ENCODE peak calls at places on chromosomes 13 and 19, in ten cellular contexts. H, W, F, G, L, V, C, Q, D and N are unnamed samples. For H3K9me3, the result is how much of the 10 kb centered on the place peaks cover.

GRCh38 chr13:109400192-109400591 is 386.2 kb downstream of the IRS2 start:
- DNase-seq in H (no peak), W (peak), F (no peak), G (no peak), L (no peak), V (no peak), C (no peak), Q (peak), D (no peak), N (no peak)

GRCh38 chr13:69243366-69243765 is 864.3 kb upstream of the ATXN8OS start:
- DNase-seq in H (no peak), W (no peak), F (no peak), G (no peak), L (no peak), V (no peak), C (no peak), Q (no peak), D (no peak), N (peak)

GRCh38 chr19:46115396-46116109 is 8.9 kb downstream of the IGFL3 start:
- DNase-seq in H (no peak), W (no peak), F (peak), G (no peak), L (no peak), V (no peak), C (peak), Q (no peak), D (no peak), N (peak)

GRCh38 chr13:110746443-110746842 is 32.9 kb downstream of the ING1 start:
- DNase-seq in H (no peak), W (no peak), F (no peak), G (no peak), L (no peak), V (no peak), C (no peak), Q (no peak), D (no peak), N (no peak)

GRCh38 chr13:74771964-74772363 is 637.8 kb upstream of the KLF12 start:
- DNase-seq in H (no peak), W (no peak), F (no peak), G (no peak), L (no peak), V (no peak), C (no peak), Q (no peak), D (no peak), N (no peak)

GRCh38 chr19:46813570-46814358 is 25.4 kb upstream of the SLC1A5 start:
- DNase-seq in H (peak), W (no peak), F (peak), G (no peak), L (peak), V (no peak), C (peak), Q (peak), D (no peak), N (no peak)

GRCh38 chr19:289651-290538 is 1.3 kb downstream of the PLPP2 start:
- DNase-seq in H (no peak), W (peak), F (peak), G (no peak), L (no peak), V (no peak), C (peak), Q (no peak), D (peak), N (no peak)

GRCh38 chr19:35266904-35267817 is 1.6 kb upstream of the USF2 start:
- DNase-seq in H (peak), W (peak), F (peak), G (peak), L (peak), V (no peak), C (peak), Q (peak), D (peak), N (peak)

GRCh38 chr19:6357995-6358394 is 3.3 kb upstream of the CLPP start:
- DNase-seq in H (no peak), W (no peak), F (no peak), G (no peak), L (no peak), V (peak), C (no peak), Q (no peak), D (no peak), N (peak)

GRCh38 chr13:44306401-44307192 is 67.0 kb upstream of the SERP2 start:
- DNase-seq in H (peak), W (peak), F (peak), G (peak), L (peak), V (no peak), C (no peak), Q (no peak), D (peak), N (peak)

GRCh38 chr19:18749362-18750231 is 41.5 kb downstream of the COMP start:
- DNase-seq in H (no peak), W (no peak), F (no peak), G (no peak), L (no peak), V (no peak), C (no peak), Q (no peak), D (no peak), N (no peak)

GRCh38 chr19:38848299-38849146 is 1.3 kb downstream of the HNRNPL start:
- DNase-seq in H (no peak), W (peak), F (no peak), G (no peak), L (no peak), V (no peak), C (no peak), Q (no peak), D (no peak), N (peak)

GRCh38 chr13:18961383-18962117 is 220.1 kb downstream of the TUBA3C start:
- DNase-seq in H (no peak), W (no peak), F (no peak), G (no peak), L (no peak), V (no peak), C (no peak), Q (no peak), D (no peak), N (no peak)
- H3K9me3 ChIP-seq in H (under half), W (under half), F (under half), G (under half), L (under half), V (under half), C (under half), Q (under half), D (under half), N (under half)

GRCh38 chr19:54535601-54536000 is 33.0 kb downstream of the LAIR2 start:
- DNase-seq in H (no peak), W (no peak), F (no peak), G (no peak), L (no peak), V (no peak), C (no peak), Q (no peak), D (no peak), N (no peak)

GRCh38 chr19:54534156-54534555 is 31.5 kb downstream of the LAIR2 start:
- DNase-seq in H (no peak), W (no peak), F (no peak), G (no peak), L (no peak), V (no peak), C (no peak), Q (no peak), D (no peak), N (no peak)

GRCh38 chr19:54532528-54532927 is 29.9 kb downstream of the LAIR2 start:
- DNase-seq in H (no peak), W (no peak), F (no peak), G (no peak), L (no peak), V (no peak), C (no peak), Q (no peak), D (no peak), N (no peak)

GRCh38 chr19:54530866-54531265 is 28.2 kb downstream of the LAIR2 start:
- DNase-seq in H (no peak), W (no peak), F (no peak), G (no peak), L (no peak), V (no peak), C (no peak), Q (no peak), D (no peak), N (no peak)

DNA sequence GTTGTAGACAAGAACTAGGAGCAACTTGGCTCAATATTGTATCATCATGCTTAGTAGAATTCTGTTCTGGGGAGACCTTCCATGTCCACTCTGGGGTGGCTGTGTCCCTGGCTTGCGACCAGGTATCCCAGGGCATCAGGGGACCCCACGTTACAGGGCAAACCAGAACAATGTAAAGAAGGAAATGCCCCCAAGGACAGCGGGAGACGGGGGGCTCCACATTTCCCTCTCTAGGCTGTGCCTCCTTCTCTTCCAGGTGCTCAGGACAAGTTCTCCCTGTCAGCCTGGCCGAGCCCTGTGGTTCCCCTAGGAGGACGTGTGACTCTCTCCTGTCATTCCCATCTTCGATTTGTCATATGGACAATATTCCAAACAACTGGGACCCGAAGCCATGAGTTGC is 30.8 kb downstream of the LAIR2 start:
- DNase-seq in H (no peak), W (no peak), F (no peak), G (no peak), L (no peak), V (no peak), C (no peak), Q (no peak), D (no peak), N (no peak)
- H3K9me3 ChIP-seq in H (under half), W (under half), F (under half), G (under half), L (under half), V (under half), C (under half), Q (under half), D (under half), N (under half)

GRCh38 chr19:37098570-37098969 is 20.3 kb downstream of the ZNF420 start:
- DNase-seq in H (no peak), W (no peak), F (no peak), G (no peak), L (no peak), V (no peak), C (no peak), Q (no peak), D (no peak), N (no peak)
- H3K9me3 ChIP-seq in H (half or more), W (under half), F (under half), G (under half), L (under half), V (half or more), C (under half), Q (under half), D (under half), N (under half)

DNA sequence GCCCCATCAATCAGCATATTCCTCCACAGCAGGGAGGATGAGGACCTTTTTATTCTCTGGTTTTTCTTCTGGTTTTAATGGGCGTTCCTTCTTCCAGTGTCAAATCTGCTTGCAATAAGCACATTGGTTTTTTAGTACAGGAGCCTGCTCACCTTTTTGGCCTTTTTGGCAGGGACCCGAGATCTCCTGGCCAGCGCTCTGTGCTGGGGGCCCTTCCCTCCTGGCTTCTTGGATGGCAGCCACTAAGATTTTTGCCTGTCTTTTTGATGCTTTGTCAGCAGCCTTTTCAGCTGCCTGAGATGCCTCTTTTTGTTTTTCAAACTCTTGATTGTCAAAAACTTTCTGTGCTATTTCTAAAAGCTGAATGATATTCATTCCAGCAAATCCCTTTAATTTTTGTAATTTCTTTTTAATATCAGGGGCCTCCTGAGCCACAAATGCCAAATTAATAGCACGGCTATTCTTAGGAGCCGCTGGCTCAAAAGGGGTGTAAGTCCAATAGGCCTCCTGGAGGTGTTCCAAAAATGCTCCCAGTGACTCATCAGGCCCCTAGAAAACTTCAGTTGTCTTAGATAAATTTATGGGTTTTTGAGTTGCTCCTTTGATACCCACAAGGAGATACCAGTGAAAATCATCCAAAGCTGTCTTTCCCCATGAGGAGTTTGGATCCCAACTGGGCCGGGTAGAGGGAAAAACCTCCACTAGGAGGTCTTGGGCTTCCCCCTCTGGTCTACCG is 73.0 kb downstream of the ZNF100 start:
- DNase-seq in H (no peak), W (no peak), F (peak), G (no peak), L (peak), V (no peak), C (no peak), Q (no peak), D (no peak), N (no peak)
- H3K9me3 ChIP-seq in H (under half), W (under half), F (under half), G (under half), L (under half), V (under half), C (under half), Q (under half), D (under half), N (under half)

GRCh38 chr19:12526542-12526941 is 24.7 kb downstream of the ZNF564 start:
- DNase-seq in H (no peak), W (no peak), F (no peak), G (no peak), L (no peak), V (no peak), C (no peak), Q (no peak), D (no peak), N (no peak)

GRCh38 chr19:12527034-12527836 is 24.0 kb downstream of the ZNF564 start:
- DNase-seq in H (no peak), W (peak), F (no peak), G (no peak), L (no peak), V (no peak), C (no peak), Q (no peak), D (no peak), N (no peak)

DNA sequence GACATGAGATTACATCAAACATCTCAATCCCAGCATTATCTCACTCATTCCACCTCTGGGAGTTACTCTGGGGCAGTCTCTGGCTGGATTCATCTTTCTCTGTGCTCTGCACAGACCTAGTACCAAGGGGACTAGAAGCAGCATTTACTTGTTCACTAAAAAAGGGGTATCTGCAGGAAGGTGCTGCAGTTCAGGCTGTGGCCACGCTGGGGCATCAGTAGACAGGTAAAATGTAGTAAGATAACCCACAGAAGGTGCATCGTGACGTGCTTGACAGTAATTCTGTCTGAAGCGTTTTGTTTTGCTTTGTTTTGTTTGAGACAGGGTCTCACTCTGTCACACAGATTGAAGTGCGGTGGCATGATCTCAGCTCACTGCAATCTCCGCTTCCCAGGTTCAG is 29.3 kb downstream of the ZNF564 start:
- DNase-seq in H (no peak), W (no peak), F (no peak), G (peak), L (no peak), V (no peak), C (no peak), Q (no peak), D (no peak), N (no peak)
- H3K9me3 ChIP-seq in H (half or more), W (under half), F (under half), G (under half), L (under half), V (half or more), C (under half), Q (under half), D (half or more), N (under half)